ENCODE peak calls at places on chromosomes 7 and 10, in eight cellular contexts. Q, G, C, M, H, J, V and Z are unnamed samples.

GRCh38 chr10:6498771-6499170 is 81.3 kb downstream of the PRKCQ start:
- DNase-seq in J (no peak), C (no peak), V (no peak), M (no peak), Q (peak; percentile 28), G (no peak), H (peak; percentile 13), Z (peak; percentile 56)

GRCh38 chr10:97333351-97333600 is 1.3 kb downstream of the FRAT2 start:
- DNase-seq in Q (no peak), V (no peak), J (no peak), H (peak; percentile 28), M (no peak), G (peak; percentile 48), C (no peak), Z (no peak)

GRCh38 chr10:95304463-95304862 is 13.7 kb upstream of the PDLIM1 start:
- DNase-seq in Q (no peak), G (no peak), H (no peak), M (no peak), J (no peak), V (no peak), C (no peak), Z (no peak)

GRCh38 chr10:2145486-2145885 is 408.2 kb upstream of the ADARB2 start:
- DNase-seq in C (no peak), J (no peak), V (no peak), G (no peak), M (no peak), Q (no peak), H (no peak), Z (no peak)

GRCh38 chr10:113153493-113154127 is 203.6 kb downstream of the TCF7L2 start:
- DNase-seq in C (no peak), J (no peak), G (no peak), H (no peak), V (no peak), M (no peak), Q (no peak), Z (no peak)

GRCh38 chr10:13521021-13521420 is 7.8 kb downstream of the BEND7 start:
- DNase-seq in M (no peak), H (no peak), C (no peak), J (no peak), G (no peak), V (no peak), Q (no peak), Z (no peak)

GRCh38 chr7:17781491-17782215 is 158.6 kb downstream of the SNX13 start:
- DNase-seq in J (no peak), G (no peak), V (no peak), M (no peak), H (no peak), Q (no peak), C (no peak), Z (peak; percentile 5)

GRCh38 chr7:71535616-71536015 is 403.7 kb downstream of the GALNT17 start:
- DNase-seq in M (no peak), J (no peak), C (no peak), G (no peak), V (no peak), H (no peak), Q (no peak), Z (no peak)

GRCh38 chr7:1817061-1817712 is 147.1 kb downstream of the ELFN1 start:
- DNase-seq in H (no peak), C (no peak), G (no peak), V (no peak), J (no peak), Q (no peak), M (no peak), Z (no peak)

GRCh38 chr10:21368728-21369425 is 156.6 kb downstream of the SKIDA1 start:
- DNase-seq in C (no peak), Q (no peak), G (no peak), H (no peak), M (peak; percentile 79), J (no peak), V (peak; percentile 76), Z (no peak)

DNA sequence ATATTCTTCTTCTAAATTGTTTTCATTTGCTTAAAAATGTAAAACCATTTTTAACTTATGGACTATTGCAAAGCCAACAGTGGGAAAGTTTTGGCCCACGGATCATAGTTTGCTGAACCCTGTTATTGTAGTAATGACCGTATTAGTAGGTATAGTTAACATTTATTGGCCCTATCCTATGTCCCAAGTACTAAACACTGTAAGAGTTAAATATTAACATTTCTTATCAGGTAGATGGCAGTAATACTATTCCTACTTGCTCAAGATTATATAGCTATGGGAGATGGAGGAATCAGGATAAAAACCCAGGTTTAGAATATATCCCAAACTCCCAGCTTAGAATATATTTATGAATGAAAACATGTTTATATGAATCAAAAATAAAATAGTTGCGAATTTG is 993.2 kb downstream of the SORCS3 start:
- DNase-seq in Q (no peak), J (no peak), V (no peak), H (no peak), C (no peak), M (no peak), G (no peak), Z (peak; percentile 79)
- H3K9me3 ChIP-seq in Q (peaks cover 5% of the 10 kb centered on the region), J (no peaks in the 10 kb centered on the region), V (no peaks in the 10 kb centered on the region), H (no peaks in the 10 kb centered on the region), C (no peaks in the 10 kb centered on the region), M (no peaks in the 10 kb centered on the region), G (no peaks in the 10 kb centered on the region), Z (no peaks in the 10 kb centered on the region)

GRCh38 chr10:63123963-63124362 is 9.2 kb upstream of the NRBF2 start:
- DNase-seq in J (no peak), G (no peak), C (no peak), V (no peak), H (no peak), Q (no peak), M (no peak), Z (no peak)

GRCh38 chr10:63116452-63117072 is 16.6 kb upstream of the NRBF2 start:
- DNase-seq in V (no peak), H (no peak), G (no peak), C (no peak), Q (no peak), M (no peak), J (no peak), Z (no peak)

GRCh38 chr10:63125459-63125858 is 7.7 kb upstream of the NRBF2 start:
- DNase-seq in J (no peak), C (no peak), V (no peak), Q (no peak), H (peak; percentile 17), G (no peak), M (no peak), Z (no peak)

GRCh38 chr10:63115732-63116383 is 17.3 kb upstream of the NRBF2 start:
- DNase-seq in V (peak; percentile 47), M (peak; percentile 87), J (peak; percentile 46), H (no peak), Q (no peak), C (peak; percentile 93), G (peak; percentile 40), Z (no peak)

DNA sequence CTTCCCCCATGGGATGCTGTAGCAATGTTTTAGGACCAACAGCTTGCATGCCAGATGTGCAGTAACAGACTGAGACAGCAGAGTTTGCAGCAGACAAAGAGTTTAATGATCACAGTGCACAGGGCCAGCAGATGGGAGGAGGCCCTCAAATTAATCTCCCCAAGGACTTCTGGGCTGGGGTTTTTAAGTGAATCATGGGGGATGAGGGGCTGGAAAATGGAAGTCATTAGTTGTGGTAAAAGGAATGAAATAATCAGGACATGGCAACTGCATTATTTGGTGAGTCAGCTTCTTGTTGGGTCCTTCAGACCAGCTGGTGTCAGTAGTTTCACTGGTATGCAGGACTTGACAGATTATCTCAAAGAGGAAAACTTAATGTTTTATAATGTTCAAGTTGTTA is 12.6 kb upstream of the NRBF2 start:
- DNase-seq in Q (no peak), M (no peak), G (no peak), C (no peak), H (no peak), V (no peak), J (no peak), Z (no peak)
- H3K27ac ChIP-seq in Q (no peak overlapping the region), M (no peak overlapping the region), G (no peak overlapping the region), C (no peak overlapping the region), H (no peak overlapping the region), V (no peak overlapping the region), J (no peak overlapping the region), Z (no peak overlapping the region)

DNA sequence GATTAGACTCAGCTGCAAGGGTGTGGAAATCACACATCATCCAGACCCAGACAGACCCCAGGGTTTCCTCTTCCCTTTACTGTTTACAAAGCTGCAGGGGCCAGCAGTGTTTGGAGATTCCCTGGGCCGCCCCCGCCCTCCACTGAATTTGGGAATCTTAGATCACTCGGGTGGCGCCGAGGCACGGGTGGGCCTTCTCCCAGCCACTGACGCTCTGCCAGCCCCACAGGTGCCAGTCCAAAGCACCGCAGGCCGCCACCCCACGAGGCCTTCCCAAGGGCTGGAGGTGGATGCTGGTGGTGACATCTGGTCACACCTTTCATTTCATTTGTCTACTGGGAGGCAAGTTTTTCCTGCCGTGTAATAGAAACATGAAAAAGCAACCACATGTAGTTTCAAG is 439.4 kb upstream of the FOXK1 start:
- DNase-seq in Q (no peak), C (no peak), V (no peak), J (no peak), H (no peak), G (no peak), M (no peak), Z (no peak)
- H3K9me3 ChIP-seq in Q (peaks cover 6% of the 10 kb centered on the region), C (no peaks in the 10 kb centered on the region), V (no peaks in the 10 kb centered on the region), J (no peaks in the 10 kb centered on the region), H (no peaks in the 10 kb centered on the region), G (no peaks in the 10 kb centered on the region), M (no peaks in the 10 kb centered on the region), Z (no peaks in the 10 kb centered on the region)

GRCh38 chr10:32148864-32149256 is 92.6 kb upstream of the KIF5B start:
- DNase-seq in Q (no peak), G (no peak), V (no peak), C (no peak), J (no peak), M (no peak), H (no peak), Z (no peak)
- H3K27ac ChIP-seq in Q (peak overlapping the region; percentile 16), G (no peak overlapping the region), V (peak overlapping the region; percentile 46), C (no peak overlapping the region), J (peak overlapping the region; percentile 53), M (peak overlapping the region; percentile 64), H (no peak overlapping the region), Z (no peak overlapping the region)

DNA sequence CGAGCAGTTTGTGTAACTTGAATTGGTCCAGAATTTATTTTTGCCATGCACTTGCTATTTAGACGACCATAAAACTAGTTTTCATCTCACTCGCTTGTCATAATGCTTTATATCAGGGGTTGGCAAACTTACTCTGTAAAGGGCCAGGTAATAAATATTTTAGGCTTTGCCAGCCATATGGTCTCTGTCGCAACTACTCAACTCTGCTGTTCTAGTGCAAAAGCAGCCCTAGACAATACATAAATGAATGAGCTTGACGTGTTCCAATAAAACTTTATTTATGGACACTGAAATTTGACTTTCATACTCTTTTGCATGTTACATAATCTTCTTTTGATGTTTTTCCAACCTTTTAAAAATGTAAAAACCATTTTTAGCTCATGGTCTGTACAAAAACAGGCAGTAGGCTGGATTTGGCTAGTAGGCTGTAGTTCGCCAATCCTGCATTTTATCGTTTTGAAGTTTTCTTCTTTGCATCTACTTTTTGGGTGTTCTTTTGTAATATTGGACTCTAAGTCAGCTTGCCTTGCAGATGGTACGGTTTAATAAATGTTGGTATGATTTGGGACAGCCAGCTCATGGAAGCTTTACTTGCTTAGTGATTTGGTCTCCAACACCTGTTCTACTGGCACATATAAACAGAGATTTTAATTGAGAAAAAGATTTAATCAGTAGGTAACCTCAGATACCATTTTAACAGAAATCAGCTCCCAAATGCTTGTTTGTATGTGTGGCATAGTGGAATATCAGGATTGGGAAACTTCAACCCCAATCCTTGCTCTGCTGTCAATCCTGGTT is 25.6 kb downstream of the SND1 start:
- DNase-seq in J (no peak), Q (no peak), V (no peak), M (no peak), H (no peak), G (no peak), C (no peak), Z (no peak)
- H3K9me3 ChIP-seq in J (no peaks in the 10 kb centered on the region), Q (no peaks in the 10 kb centered on the region), V (no peaks in the 10 kb centered on the region), M (no peaks in the 10 kb centered on the region), H (peaks cover 35% of the 10 kb centered on the region), G (no peaks in the 10 kb centered on the region), C (no peaks in the 10 kb centered on the region), Z (no peaks in the 10 kb centered on the region)

GRCh38 chr10:91627344-91628102 is 5.3 kb downstream of the PPP1R3C start:
- DNase-seq in C (peak; percentile 62), G (no peak), H (no peak), J (no peak), Q (no peak), V (no peak), M (no peak), Z (no peak)
- H3K27ac ChIP-seq in C (no peak overlapping the region), G (no peak overlapping the region), H (no peak overlapping the region), J (no peak overlapping the region), Q (no peak overlapping the region), V (no peak overlapping the region), M (peak overlapping the region; percentile 33), Z (no peak overlapping the region)